ENCODE peak calls at places on chromosomes 1 and 21, in five cellular contexts. O, T, D, V and W are unnamed samples.

GRCh38 chr1:53088616-53089300 is 26.7 kb downstream of the PODN start:
- DNase-seq in T (no peak), D (no peak), V (peak; percentile 59), O (no peak), W (no peak)

GRCh38 chr1:160330119-160330518 is 12.9 kb downstream of the COPA start:
- DNase-seq in T (no peak), O (no peak), V (no peak), D (no peak), W (no peak)

GRCh38 chr1:215833936-215834729 is 267.0 kb downstream of the KCTD3 start:
- DNase-seq in T (no peak), V (no peak), O (peak; percentile 51), D (no peak), W (no peak)

GRCh38 chr1:65955503-65955902 is 162.8 kb downstream of the PDE4B start:
- DNase-seq in D (no peak), O (no peak), V (no peak), T (no peak), W (no peak)

GRCh38 chr1:30731806-30732276 is 8.5 kb upstream of the MATN1 start:
- DNase-seq in D (no peak), O (no peak), T (no peak), V (no peak), W (no peak)

GRCh38 chr1:210663730-210664573 is 335.2 kb downstream of the HHAT start:
- DNase-seq in V (no peak), D (no peak), O (peak; percentile 45), T (no peak), W (no peak)

GRCh38 chr1:41902125-41902524 is 16.6 kb downstream of the HIVEP3 start:
- DNase-seq in V (peak; percentile 64), T (peak; percentile 46), O (peak; percentile 94), D (no peak), W (no peak)

GRCh38 chr21:39363607-39364555 is 15.0 kb upstream of the HMGN1 start:
- DNase-seq in O (no peak), T (no peak), D (no peak), V (no peak), W (no peak)

GRCh38 chr1:8816831-8817412 is 518 bp downstream of the RERE start:
- DNase-seq in O (no peak), T (no peak), V (peak; percentile 64), D (no peak), W (peak; percentile 52)

GRCh38 chr1:98034505-98034904 is 113.7 kb upstream of the DPYD start:
- DNase-seq in V (no peak), O (peak; percentile 76), T (no peak), D (no peak), W (no peak)

GRCh38 chr21:45542667-45543370 is 579 bp upstream of the SLC19A1 start:
- DNase-seq in T (peak; percentile 21), O (no peak), D (peak; percentile 21), V (peak; percentile 69), W (peak; percentile 36)

GRCh38 chr21:17446737-17447136 is 66.1 kb upstream of the CXADR start:
- DNase-seq in D (no peak), T (no peak), V (no peak), O (no peak), W (no peak)

GRCh38 chr1:34763142-34763781 is 3.7 kb downstream of the GJB4 start:
- DNase-seq in V (no peak), T (peak; percentile 93), O (peak; percentile 73), D (no peak), W (no peak)

GRCh38 chr1:30232288-30232899 is 491.0 kb downstream of the MATN1 start:
- DNase-seq in O (no peak), V (no peak), T (peak; percentile 28), D (no peak), W (no peak)

GRCh38 chr1:172893146-172893841 is 157.4 kb downstream of the TNFSF18 start:
- DNase-seq in O (peak; percentile 58), V (peak; percentile 81), T (no peak), D (no peak), W (peak; percentile 61)

GRCh38 chr1:7519861-7520408 is 251.2 kb upstream of the VAMP3 start:
- DNase-seq in D (no peak), O (no peak), T (no peak), V (no peak), W (no peak)

GRCh38 chr1:1623631-1624442 is 8.1 kb upstream of the MMP23B start:
- DNase-seq in T (no peak), V (no peak), O (no peak), D (no peak), W (peak; percentile 39)

GRCh38 chr21:28827422-28827821 is 165.3 kb downstream of the LTN1 start:
- DNase-seq in O (no peak), D (no peak), V (no peak), T (no peak), W (no peak)

GRCh38 chr1:41802532-41803501 is 115.9 kb downstream of the HIVEP3 start:
- DNase-seq in T (peak; percentile 37), V (peak; percentile 89), O (no peak), D (no peak), W (peak; percentile 88)

GRCh38 chr1:183285746-183286145 is 99.7 kb downstream of the LAMC2 start:
- DNase-seq in V (no peak), D (no peak), T (no peak), O (no peak), W (no peak)

GRCh38 chr1:94142022-94142421 is 21.1 kb upstream of the ABCA4 start:
- DNase-seq in O (no peak), D (no peak), T (peak; percentile 8), V (no peak), W (no peak)

GRCh38 chr1:234893725-234894630 is 234.7 kb downstream of the TOMM20 start:
- DNase-seq in T (peak; percentile 40), D (no peak), V (no peak), O (no peak), W (no peak)

GRCh38 chr1:19925342-19926070 is 2.1 kb upstream of the PLA2G2E start:
- DNase-seq in D (no peak), O (peak; percentile 3), T (peak; percentile 67), V (no peak), W (no peak)

GRCh38 chr1:197021716-197022115 is 44.4 kb downstream of the CFHR5 start:
- DNase-seq in V (no peak), O (no peak), T (no peak), D (no peak), W (no peak)

GRCh38 chr21:17146426-17146825 is 366.4 kb upstream of the CXADR start:
- DNase-seq in V (no peak), O (no peak), T (no peak), D (no peak), W (no peak)

GRCh38 chr1:10730985-10731384 is 65.5 kb downstream of the CASZ1 start:
- DNase-seq in D (no peak), V (no peak), T (peak; percentile 24), O (peak; percentile 72), W (no peak)

GRCh38 chr1:12480748-12481362 is 137.2 kb downstream of the DHRS3 start:
- DNase-seq in V (no peak), T (peak; percentile 86), D (no peak), O (peak; percentile 87), W (no peak)

GRCh38 chr1:160795951-160796383 is at the start of gene LY9:
- DNase-seq in T (no peak), V (no peak), O (no peak), D (peak; percentile 67), W (no peak)

GRCh38 chr21:8991968-8992621 is 1529.3 kb upstream of the TPTE start:
- DNase-seq in O (no peak), V (no peak), D (no peak), T (no peak), W (no peak)

GRCh38 chr1:70034403-70034802 is 171.0 kb downstream of the LRRC40 start:
- DNase-seq in D (no peak), V (no peak), T (peak; percentile 32), O (peak; percentile 72), W (no peak)